ENCODE peak calls at places on chromosomes 2 and 18, in five cellular contexts. J, W, Y, S and I are unnamed samples.
A peak's percentile ranks its signal among the peaks of the same experiment; 100 is the strongest.

GRCh38 chr2:133780099-133780996 is 212.1 kb upstream of the NCKAP5 start:
- DNase-seq in J (peak; percentile 85), S (peak; percentile 85), W (peak; percentile 86), Y (peak; percentile 75), I (peak; percentile 76)

GRCh38 chr2:120736202-120736954 is 710 bp downstream of the GLI2 start:
- DNase-seq in W (no peak), Y (peak; percentile 64), S (peak; percentile 52), J (no peak), I (peak; percentile 42)

GRCh38 chr2:28952806-28953190 is 28.3 kb upstream of the TOGARAM2 start:
- DNase-seq in S (peak; percentile 21), Y (no peak), W (no peak), J (no peak), I (no peak)

GRCh38 chr2:234308814-234309195 is 188.1 kb downstream of the ARL4C start:
- DNase-seq in Y (no peak), W (peak; percentile 85), S (no peak), J (no peak), I (no peak)

GRCh38 chr2:211745295-211746097 is 793.1 kb downstream of the ERBB4 start:
- DNase-seq in W (peak; percentile 49), S (peak; percentile 87), Y (peak; percentile 58), J (peak; percentile 66), I (peak; percentile 70)

GRCh38 chr2:218448934-218449333 is 30.0 kb downstream of the VIL1 start:
- DNase-seq in J (no peak), Y (no peak), W (peak; percentile 45), S (peak; percentile 28), I (peak; percentile 54)

GRCh38 chr2:233707979-233708644 is 4.6 kb upstream of the UGT1A5 start:
- DNase-seq in J (no peak), Y (no peak), S (no peak), W (peak; percentile 54), I (peak; percentile 10)

GRCh38 chr2:154692927-154693326 is 5.6 kb upstream of the KCNJ3 start:
- DNase-seq in Y (no peak), S (peak; percentile 49), J (no peak), W (no peak), I (no peak)

GRCh38 chr2:240648650-240649275 is 23.5 kb downstream of the GPR35 start:
- DNase-seq in S (no peak), J (no peak), Y (peak; percentile 47), W (no peak), I (no peak)

GRCh38 chr18:27863780-27864430 is 313.0 kb downstream of the CDH2 start:
- DNase-seq in Y (no peak), J (no peak), S (no peak), W (no peak), I (no peak)

GRCh38 chr2:166610180-166610919 is 116.3 kb upstream of the SCN7A start:
- DNase-seq in Y (peak; percentile 65), W (no peak), S (peak; percentile 71), J (no peak), I (no peak)

GRCh38 chr2:237604960-237605359 is 14.4 kb upstream of the RAB17 start:
- DNase-seq in S (peak; percentile 87), W (peak; percentile 26), Y (no peak), J (no peak), I (no peak)

GRCh38 chr2:170869036-170869435 is 52.3 kb downstream of the GAD1 start:
- DNase-seq in S (peak; percentile 20), Y (no peak), J (no peak), W (no peak), I (no peak)

GRCh38 chr2:150134223-150134858 is 353.1 kb downstream of the RND3 start:
- DNase-seq in J (no peak), S (no peak), W (peak; percentile 51), Y (no peak), I (no peak)

GRCh38 chr18:9333441-9334350 is 877 bp upstream of the TWSG1 start:
- DNase-seq in J (no peak), W (no peak), Y (peak; percentile 70), S (no peak), I (no peak)

GRCh38 chr2:176976766-176977165 is 235.8 kb upstream of the HNRNPA3 start:
- DNase-seq in Y (no peak), W (no peak), S (no peak), J (no peak), I (no peak)

GRCh38 chr2:60439219-60439974 is 114.1 kb downstream of the BCL11A start:
- DNase-seq in S (no peak), W (no peak), Y (no peak), J (no peak), I (no peak)

GRCh38 chr2:95366514-95366913 is 36.0 kb upstream of the FAHD2A start:
- DNase-seq in J (no peak), W (no peak), Y (no peak), S (no peak), I (no peak)

GRCh38 chr2:203037026-203037425 is 22.4 kb downstream of the NBEAL1 start:
- DNase-seq in S (no peak), Y (no peak), W (no peak), J (no peak), I (no peak)
- H3K4me3 ChIP-seq in S (no peak overlapping the region), Y (no peak overlapping the region), W (no peak overlapping the region), J (no peak overlapping the region), I (no peak overlapping the region)

GRCh38 chr2:73112913-73113633 is at the start of gene RAB11FIP5:
- DNase-seq in W (peak; percentile 88), Y (peak; percentile 91), J (peak; percentile 80), S (peak; percentile 71), I (peak; percentile 90)
- H3K4ac ChIP-seq in W (peak within 1 kb of the TSS; percentile 78), Y (no peak within 1 kb of the TSS), J (peak within 1 kb of the TSS; percentile 45), S (no peak within 1 kb of the TSS), I (peak within 1 kb of the TSS; percentile 85)

GRCh38 chr2:55052087-55053061 is 2.1 kb upstream of the RTN4 start:
- DNase-seq in W (peak; percentile 84), J (no peak), Y (no peak), S (no peak), I (peak; percentile 46)
- H3K4me3 ChIP-seq in W (no peak overlapping the region), J (no peak overlapping the region), Y (no peak overlapping the region), S (no peak overlapping the region), I (peak overlapping the region; percentile 98)

GRCh38 chr18:48827321-48828200 is 123.2 kb downstream of the SMAD7 start:
- DNase-seq in W (peak; percentile 73), Y (peak; percentile 62), J (peak; percentile 55), S (peak; percentile 87), I (peak; percentile 89)

GRCh38 chr18:48826806-48827205 is 124.0 kb downstream of the SMAD7 start:
- DNase-seq in J (no peak), Y (no peak), W (no peak), S (no peak), I (no peak)

GRCh38 chr18:48824231-48824970 is 126.4 kb downstream of the SMAD7 start:
- DNase-seq in J (no peak), Y (peak; percentile 22), W (no peak), S (no peak), I (no peak)

GRCh38 chr18:48826271-48826670 is 124.5 kb downstream of the SMAD7 start:
- DNase-seq in W (no peak), S (no peak), Y (peak; percentile 31), J (no peak), I (no peak)

GRCh38 chr18:48825101-48825745 is 125.5 kb downstream of the SMAD7 start:
- DNase-seq in W (peak; percentile 54), S (no peak), Y (peak; percentile 29), J (no peak), I (no peak)
- H3K4ac ChIP-seq in W (peak overlapping the region; percentile 38), S (no peak overlapping the region), Y (no peak overlapping the region), J (no peak overlapping the region), I (no peak overlapping the region)

DNA sequence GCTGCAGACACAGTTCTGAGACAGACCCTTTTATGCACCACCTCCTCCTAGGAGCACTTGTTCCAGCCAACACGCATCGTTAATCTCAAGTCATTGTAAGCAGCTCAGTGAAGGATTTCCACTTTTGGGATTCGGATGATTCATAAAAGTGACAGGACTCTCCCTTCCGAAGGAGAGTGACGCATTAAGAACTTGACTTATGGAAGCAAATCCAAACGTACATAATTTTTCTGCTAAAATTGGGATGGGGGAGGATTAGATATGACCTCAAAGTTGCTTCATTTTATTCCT is 165.7 kb downstream of the TWIST2 start:
- DNase-seq in W (no peak), J (no peak), Y (no peak), S (no peak), I (no peak)
- H3K4me3 ChIP-seq in W (no peak overlapping the region), J (no peak overlapping the region), Y (no peak overlapping the region), S (no peak overlapping the region), I (no peak overlapping the region)

DNA sequence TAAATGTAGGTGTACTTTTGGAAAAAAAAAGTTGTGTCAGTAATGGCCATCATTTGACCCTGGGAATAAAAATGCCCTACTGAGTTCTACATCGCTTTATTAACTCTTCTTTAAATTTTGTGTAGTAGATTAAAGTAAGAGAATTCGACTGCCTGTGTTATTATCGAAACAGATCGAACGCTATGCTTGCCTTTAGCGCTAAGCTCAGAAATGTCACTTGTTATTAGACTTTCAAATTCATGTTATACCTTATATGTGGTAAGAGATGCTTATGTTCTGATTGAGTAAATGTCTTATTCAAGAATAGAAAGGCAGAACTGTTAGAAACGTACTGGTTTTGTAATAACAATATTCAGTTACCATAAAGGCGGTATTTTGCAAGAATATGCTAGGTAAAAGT is 1.4 kb downstream of the UGP2 start:
- DNase-seq in W (no peak), Y (no peak), J (no peak), S (no peak), I (no peak)
- H3K4ac ChIP-seq in W (peak overlapping the region; percentile 46), Y (no peak overlapping the region), J (no peak overlapping the region), S (no peak overlapping the region), I (no peak overlapping the region)

DNA sequence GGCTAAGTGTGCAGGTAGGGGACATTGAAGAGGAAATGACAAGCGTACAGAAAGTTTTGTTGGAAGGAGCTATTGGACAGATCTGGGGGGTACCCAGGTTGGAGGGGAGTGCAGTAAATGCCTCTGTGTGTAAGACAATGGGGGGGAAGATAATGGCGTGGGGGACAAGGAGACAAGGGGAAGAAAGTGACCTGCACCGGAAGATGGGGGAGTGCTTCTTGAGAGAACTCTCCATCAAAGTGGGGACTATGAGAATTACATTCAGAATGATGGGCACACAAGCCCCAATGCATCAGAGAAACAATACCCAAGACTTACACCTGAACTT is 189.9 kb downstream of the ALPK2 start:
- DNase-seq in S (no peak), J (no peak), W (no peak), Y (no peak), I (no peak)
- H3K4me3 ChIP-seq in S (no peak overlapping the region), J (no peak overlapping the region), W (peak overlapping the region; percentile 43), Y (no peak overlapping the region), I (no peak overlapping the region)

DNA sequence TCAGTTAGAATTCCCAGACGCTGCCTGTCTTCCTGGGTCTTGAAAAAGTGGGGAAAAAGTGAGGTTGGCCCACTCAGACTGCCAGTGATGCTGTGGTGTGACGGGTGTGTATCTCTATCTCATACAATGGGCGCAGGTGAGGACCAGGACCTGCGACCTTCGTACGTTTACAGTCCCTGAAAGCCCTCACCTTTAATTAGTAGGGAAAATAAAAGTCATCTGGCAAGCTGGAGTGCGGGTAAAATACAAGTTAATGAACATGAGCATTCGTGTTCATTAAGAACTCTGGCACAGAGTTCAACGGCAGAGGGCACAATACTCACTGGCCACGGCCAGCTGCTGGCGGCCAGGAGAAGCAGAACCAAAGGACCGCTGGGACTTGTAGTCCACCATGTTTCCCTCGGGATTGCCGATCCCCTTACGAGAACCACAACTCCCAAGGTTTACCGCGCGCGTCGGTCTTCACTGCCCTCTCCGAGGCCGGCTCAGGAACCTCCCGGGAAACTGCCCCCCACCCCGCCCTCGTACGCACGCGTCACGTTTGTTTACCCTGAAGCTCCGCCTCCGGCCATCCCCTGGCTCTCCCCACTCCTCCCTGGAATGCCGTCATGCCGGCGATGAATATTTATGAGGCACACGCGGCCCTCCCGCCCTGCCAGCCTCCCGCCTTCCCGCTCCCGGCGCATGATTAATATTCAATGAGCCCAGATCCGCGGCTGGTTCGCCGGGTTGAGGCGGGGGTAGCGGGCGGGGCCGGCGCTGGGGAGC is 486 bp upstream of the PHLPP1 start:
- DNase-seq in Y (peak; percentile 95), W (peak; percentile 100), S (peak; percentile 100), J (peak; percentile 99), I (peak; percentile 100)
- H3K4ac ChIP-seq in Y (no peak overlapping the region), W (peak overlapping the region; percentile 59), S (no peak overlapping the region), J (no peak overlapping the region), I (no peak overlapping the region)